ENCODE peak calls at places on chromosomes 16 and 17, in six cellular contexts. P is BJ, D is esophagus squamous epithelium, E is tibial artery, N is ovary, M is IMR-90. I is an unnamed sample.

GRCh38 chr17:58235821-58236220 is 2.6 kb upstream of the LPO start:
- DNase-seq in P (no peak), D (no peak), E (no peak), N (no peak), M (no peak), I (no peak)

GRCh38 chr17:74477411-74477810 is 11.0 kb downstream of the CD300A start:
- DNase-seq in P (no peak), D (no peak), E (no peak), N (no peak), M (no peak), I (no peak)

GRCh38 chr17:46191332-46192210 is 1.7 kb downstream of the KANSL1 start:
- DNase-seq in P (no peak), D (no peak), E (peak; percentile 67), N (peak; percentile 33), M (no peak), I (no peak)

GRCh38 chr16:860891-861290 is 60.4 kb upstream of the GNG13 start:
- DNase-seq in P (no peak), D (no peak), E (no peak), N (no peak), M (no peak), I (peak; percentile 21)

GRCh38 chr17:75776399-75777242 is 8.0 kb upstream of the UNK start:
- DNase-seq in P (no peak), D (no peak), E (peak; percentile 48), N (no peak), M (no peak), I (peak; percentile 61)

GRCh38 chr17:21191698-21192097 is 22.3 kb downstream of the TMEM11 start:
- DNase-seq in P (no peak), D (no peak), E (no peak), N (no peak), M (no peak), I (no peak)

GRCh38 chr16:87638736-87639135 is 36.4 kb downstream of the JPH3 start:
- DNase-seq in P (no peak), D (no peak), E (no peak), N (no peak), M (no peak), I (no peak)

GRCh38 chr17:32253117-32253611 is 12.5 kb upstream of the RHBDL3 start:
- DNase-seq in P (no peak), D (no peak), E (peak; percentile 83), N (peak; percentile 86), M (peak; percentile 65), I (peak; percentile 89)

GRCh38 chr17:38512473-38513058 is 84.3 kb downstream of the ARHGAP23 start:
- DNase-seq in P (no peak), D (no peak), E (no peak), N (no peak), M (no peak), I (no peak)

GRCh38 chr17:27471321-27472269 is 15.3 kb downstream of the KSR1 start:
- DNase-seq in P (no peak), D (no peak), E (no peak), N (no peak), M (peak; percentile 41), I (no peak)

GRCh38 chr16:75092777-75093176 is 23.8 kb downstream of the LDHD start:
- DNase-seq in P (no peak), D (no peak), E (no peak), N (no peak), M (no peak), I (no peak)

GRCh38 chr17:20954794-20955193 is 88.0 kb downstream of the USP22 start:
- DNase-seq in P (no peak), D (no peak), E (no peak), N (no peak), M (no peak), I (no peak)

GRCh38 chr17:28130455-28130854 is 88.0 kb downstream of the NLK start:
- DNase-seq in P (no peak), D (no peak), E (no peak), N (no peak), M (no peak), I (no peak)

GRCh38 chr17:57406131-57406980 is 150.0 kb downstream of the MSI2 start:
- DNase-seq in P (peak; percentile 84), D (no peak), E (no peak), N (no peak), M (peak; percentile 44), I (no peak)

GRCh38 chr16:66996324-66996982 is 8.1 kb downstream of the CES4A start:
- DNase-seq in P (peak; percentile 27), D (no peak), E (peak; percentile 90), N (peak; percentile 84), M (peak; percentile 80), I (peak; percentile 89)

GRCh38 chr16:86355951-86356350 is 154.4 kb upstream of the FOXF1 start:
- DNase-seq in P (no peak), D (no peak), E (no peak), N (no peak), M (no peak), I (no peak)

GRCh38 chr16:84418056-84418849 is 49.9 kb downstream of the ATP2C2 start:
- DNase-seq in P (no peak), D (no peak), E (no peak), N (no peak), M (no peak), I (no peak)

GRCh38 chr17:48416971-48417370 is 13.0 kb downstream of the SKAP1 start:
- DNase-seq in P (no peak), D (no peak), E (no peak), N (no peak), M (no peak), I (no peak)

GRCh38 chr16:12210258-12210880 is 233.8 kb downstream of the SNX29 start:
- DNase-seq in P (no peak), D (no peak), E (no peak), N (no peak), M (no peak), I (no peak)

GRCh38 chr16:14606102-14606501 is 24.0 kb downstream of the PARN start:
- DNase-seq in P (no peak), D (no peak), E (no peak), N (no peak), M (no peak), I (no peak)

GRCh38 chr16:46673320-46674013 is 15.5 kb downstream of the VPS35 start:
- DNase-seq in P (no peak), D (no peak), E (no peak), N (no peak), M (peak; percentile 69), I (no peak)

GRCh38 chr16:80993293-80993691 is 13.4 kb downstream of the CMC2 start:
- DNase-seq in P (peak; percentile 59), D (no peak), E (no peak), N (no peak), M (peak; percentile 90), I (no peak)

GRCh38 chr16:78980825-78981224 is 619.7 kb downstream of the MAF start:
- DNase-seq in P (no peak), D (no peak), E (no peak), N (no peak), M (no peak), I (no peak)

GRCh38 chr17:37488009-37488604 is 1.6 kb upstream of the DUSP14 start:
- DNase-seq in P (peak; percentile 91), D (no peak), E (no peak), N (no peak), M (peak; percentile 99), I (no peak)

GRCh38 chr17:63646492-63646815 is 24.2 kb downstream of the MAP3K3 start:
- DNase-seq in P (no peak), D (no peak), E (no peak), N (no peak), M (no peak), I (no peak)

DNA sequence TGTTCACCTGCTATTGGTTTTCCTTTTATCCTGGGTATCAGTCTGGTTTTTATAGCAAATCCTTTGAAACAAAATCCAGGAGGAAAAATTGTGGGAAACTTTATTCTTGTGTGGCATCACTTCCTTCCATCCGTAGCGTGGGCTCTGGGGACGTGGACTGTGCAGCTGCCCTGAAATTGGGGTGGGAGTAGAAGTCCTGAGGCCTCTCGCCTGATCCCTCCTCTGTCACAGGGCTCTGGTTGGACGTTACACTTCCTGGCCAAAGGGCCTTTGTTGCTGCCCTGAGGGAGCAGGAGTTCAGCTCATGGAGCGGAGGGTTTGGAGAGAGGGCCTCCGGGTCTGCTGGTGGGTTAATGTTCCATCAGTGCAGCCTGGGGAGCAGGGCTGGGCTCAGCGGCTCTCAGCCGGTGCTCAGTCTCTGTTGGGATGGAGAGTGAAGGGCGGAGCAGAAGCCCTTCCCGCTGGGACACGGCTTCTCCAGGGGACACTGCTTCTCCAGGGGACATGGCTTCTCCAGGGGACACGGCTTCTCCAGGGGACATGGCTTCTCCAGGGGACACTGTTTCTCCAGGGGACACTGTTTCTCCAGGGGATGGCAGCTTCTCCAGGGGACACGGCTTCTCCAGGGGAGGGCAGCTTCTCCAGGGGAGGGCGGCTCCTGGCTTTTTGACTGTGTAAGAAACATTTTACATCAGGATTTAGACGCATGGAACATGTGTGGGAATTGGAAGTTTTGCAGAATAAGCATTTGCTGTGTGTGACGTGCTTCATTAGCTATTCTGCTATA is 15.2 kb upstream of the RPL13 start:
- DNase-seq in P (no peak), D (no peak), E (no peak), N (no peak), M (no peak), I (no peak)
- H3K36me3 ChIP-seq in P (peaks cover 20% of the 10 kb centered on the region), D (peaks cover 14% of the 10 kb centered on the region), E (peaks cover 52% of the 10 kb centered on the region), N (no peaks in the 10 kb centered on the region), M (peaks cover 57% of the 10 kb centered on the region), I (peaks cover 52% of the 10 kb centered on the region)

DNA sequence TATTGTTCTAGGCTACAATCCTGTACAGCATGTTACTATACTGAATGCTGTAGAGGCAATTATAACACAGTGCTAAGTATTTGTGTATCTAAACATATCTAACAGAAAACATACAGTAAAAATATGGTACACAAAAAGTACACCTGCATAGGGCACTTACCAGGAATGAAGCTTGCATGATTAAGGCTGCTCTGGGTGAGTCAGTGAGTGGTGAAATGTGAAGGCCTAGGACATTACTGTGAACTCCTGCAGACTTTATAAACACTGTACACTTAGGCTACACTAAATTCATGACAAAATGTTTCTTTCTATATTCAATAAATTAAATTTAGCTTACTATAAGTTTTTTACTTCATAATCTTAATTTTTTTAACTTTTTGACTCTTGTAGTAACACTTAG is 37.1 kb downstream of the AMFR start:
- DNase-seq in P (no peak), D (no peak), E (no peak), N (no peak), M (peak; percentile 84), I (no peak)
- H3K36me3 ChIP-seq in P (peaks cover 4% of the 10 kb centered on the region), D (no peaks in the 10 kb centered on the region), E (peaks cover 67% of the 10 kb centered on the region), N (no peaks in the 10 kb centered on the region), M (peaks cover 29% of the 10 kb centered on the region), I (peaks cover 49% of the 10 kb centered on the region)

DNA sequence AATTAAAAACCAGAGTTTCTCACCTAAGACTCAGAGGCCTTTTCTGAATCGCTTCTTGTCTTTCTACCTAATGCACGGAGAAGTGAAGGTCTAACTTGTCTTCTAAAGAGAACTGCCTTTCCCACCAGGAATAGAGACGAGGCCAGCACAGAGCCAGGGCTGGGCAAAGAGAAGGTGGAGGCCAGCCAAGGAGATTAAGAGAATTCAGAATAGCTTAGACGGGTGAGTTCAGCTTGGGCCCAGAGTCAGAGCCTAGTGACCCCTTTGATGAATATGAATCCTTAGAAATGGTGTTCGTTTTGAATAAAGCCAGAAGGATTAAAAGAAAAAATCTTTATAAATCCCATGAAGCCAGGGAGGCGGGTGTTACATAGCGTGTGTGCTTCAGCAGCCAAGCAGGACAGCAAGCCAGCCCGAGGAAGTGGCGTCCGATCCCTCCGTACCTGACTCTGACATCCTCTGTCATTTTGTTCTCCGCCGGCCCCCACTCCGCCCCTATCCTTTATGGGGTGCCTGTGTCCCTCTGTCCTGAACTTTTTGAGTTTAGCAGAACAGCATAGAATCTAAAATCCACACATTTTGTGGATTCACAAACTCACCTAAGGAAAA is 7.4 kb downstream of the GSG1L2 start:
- DNase-seq in P (no peak), D (no peak), E (no peak), N (no peak), M (no peak), I (no peak)
- H3K36me3 ChIP-seq in P (no peaks in the 10 kb centered on the region), D (no peaks in the 10 kb centered on the region), E (no peaks in the 10 kb centered on the region), N (no peaks in the 10 kb centered on the region), M (no peaks in the 10 kb centered on the region), I (no peaks in the 10 kb centered on the region)

GRCh38 chr17:1726626-1727257 is 2.2 kb downstream of the WDR81 start:
- DNase-seq in P (no peak), D (no peak), E (no peak), N (no peak), M (no peak), I (no peak)
- H3K36me3 ChIP-seq in P (peaks cover 17% of the 10 kb centered on the region), D (peaks cover 18% of the 10 kb centered on the region), E (peaks cover 16% of the 10 kb centered on the region), N (no peaks in the 10 kb centered on the region), M (peaks cover 30% of the 10 kb centered on the region), I (peaks cover 26% of the 10 kb centered on the region)

I was measured in sigmoid colon.